ENCODE peak calls at places on chromosomes 3 and 15, in seven cellular contexts. One of them, this sample, is unnamed.
A peak's percentile ranks its signal among the peaks of the same experiment; 100 is the strongest.

GRCh38 chr3:115999598-115999997 is 376.3 kb downstream of the GAP43 start:
- DNase-seq in T-helper 2 cell: no peak
- DNase-seq in AG20443: no peak
- DNase-seq in activated CD4-positive, alpha-beta T cell treated with anti-CD3 and anti-CD28 coated beads, Interleukin-2, amount 10 ng/mL, durations not matched to agents 24 days and 14 days: no peak
- DNase-seq in left cardiac atrium: no peak
- DNase-seq in activated naive CD8-positive, alpha-beta T cell treated with anti-CD3 and anti-CD28 coated beads, Interleukin-2, amount 50 U/mL, for 24 hours: no peak
- DNase-seq in fibroblast of mammary gland: no peak
- DNase-seq in this sample: no peak

GRCh38 chr3:171516765-171517164 is 56.6 kb upstream of the TNIK start:
- DNase-seq in AG20443: no peak
- DNase-seq in activated CD4-positive, alpha-beta T cell treated with anti-CD3 and anti-CD28 coated beads, Interleukin-2, amount 10 ng/mL, durations not matched to agents 24 days and 14 days: no peak
- DNase-seq in left cardiac atrium: no peak
- DNase-seq in activated naive CD8-positive, alpha-beta T cell treated with anti-CD3 and anti-CD28 coated beads, Interleukin-2, amount 50 U/mL, for 24 hours: no peak
- DNase-seq in fibroblast of mammary gland: no peak
- DNase-seq in T-helper 2 cell: peak; percentile 27
- DNase-seq in this sample: no peak

GRCh38 chr15:33985287-33985686 is 17.0 kb downstream of the CHRM5 start:
- DNase-seq in left cardiac atrium: no peak
- DNase-seq in activated CD4-positive, alpha-beta T cell treated with anti-CD3 and anti-CD28 coated beads, Interleukin-2, amount 10 ng/mL, durations not matched to agents 24 days and 14 days: no peak
- DNase-seq in fibroblast of mammary gland: peak; percentile 64
- DNase-seq in activated naive CD8-positive, alpha-beta T cell treated with anti-CD3 and anti-CD28 coated beads, Interleukin-2, amount 50 U/mL, for 24 hours: no peak
- DNase-seq in T-helper 2 cell: no peak
- DNase-seq in AG20443: peak; percentile 82
- DNase-seq in this sample: peak; percentile 29

GRCh38 chr15:44535509-44536297 is 1.2 kb upstream of the EIF3J start:
- DNase-seq in left cardiac atrium: no peak
- DNase-seq in activated naive CD8-positive, alpha-beta T cell treated with anti-CD3 and anti-CD28 coated beads, Interleukin-2, amount 50 U/mL, for 24 hours: peak; percentile 50
- DNase-seq in AG20443: peak; percentile 14
- DNase-seq in fibroblast of mammary gland: no peak
- DNase-seq in T-helper 2 cell: peak; percentile 59
- DNase-seq in activated CD4-positive, alpha-beta T cell treated with anti-CD3 and anti-CD28 coated beads, Interleukin-2, amount 10 ng/mL, durations not matched to agents 24 days and 14 days: peak; percentile 81
- DNase-seq in this sample: peak; percentile 10

GRCh38 chr3:25430942-25431570 is 3.0 kb downstream of the RARB start:
- DNase-seq in T-helper 2 cell: no peak
- DNase-seq in fibroblast of mammary gland: no peak
- DNase-seq in AG20443: no peak
- DNase-seq in activated CD4-positive, alpha-beta T cell treated with anti-CD3 and anti-CD28 coated beads, Interleukin-2, amount 10 ng/mL, durations not matched to agents 24 days and 14 days: no peak
- DNase-seq in left cardiac atrium: no peak
- DNase-seq in activated naive CD8-positive, alpha-beta T cell treated with anti-CD3 and anti-CD28 coated beads, Interleukin-2, amount 50 U/mL, for 24 hours: no peak
- DNase-seq in this sample: no peak

GRCh38 chr3:143170676-143171075 is 51.1 kb downstream of the CHST2 start:
- DNase-seq in activated CD4-positive, alpha-beta T cell treated with anti-CD3 and anti-CD28 coated beads, Interleukin-2, amount 10 ng/mL, durations not matched to agents 24 days and 14 days: peak; percentile 64
- DNase-seq in AG20443: no peak
- DNase-seq in fibroblast of mammary gland: peak; percentile 56
- DNase-seq in T-helper 2 cell: peak; percentile 65
- DNase-seq in left cardiac atrium: no peak
- DNase-seq in activated naive CD8-positive, alpha-beta T cell treated with anti-CD3 and anti-CD28 coated beads, Interleukin-2, amount 50 U/mL, for 24 hours: no peak
- DNase-seq in this sample: no peak

GRCh38 chr3:45333549-45333948 is 54.8 kb upstream of the LARS2 start:
- DNase-seq in activated naive CD8-positive, alpha-beta T cell treated with anti-CD3 and anti-CD28 coated beads, Interleukin-2, amount 50 U/mL, for 24 hours: no peak
- DNase-seq in fibroblast of mammary gland: peak; percentile 16
- DNase-seq in T-helper 2 cell: no peak
- DNase-seq in left cardiac atrium: no peak
- DNase-seq in AG20443: peak; percentile 27
- DNase-seq in activated CD4-positive, alpha-beta T cell treated with anti-CD3 and anti-CD28 coated beads, Interleukin-2, amount 10 ng/mL, durations not matched to agents 24 days and 14 days: no peak
- DNase-seq in this sample: no peak

GRCh38 chr3:114456742-114457141 is 162.9 kb downstream of the TIGIT start:
- DNase-seq in activated CD4-positive, alpha-beta T cell treated with anti-CD3 and anti-CD28 coated beads, Interleukin-2, amount 10 ng/mL, durations not matched to agents 24 days and 14 days: no peak
- DNase-seq in fibroblast of mammary gland: no peak
- DNase-seq in left cardiac atrium: no peak
- DNase-seq in T-helper 2 cell: no peak
- DNase-seq in activated naive CD8-positive, alpha-beta T cell treated with anti-CD3 and anti-CD28 coated beads, Interleukin-2, amount 50 U/mL, for 24 hours: no peak
- DNase-seq in AG20443: no peak
- DNase-seq in this sample: no peak

GRCh38 chr3:62151591-62151990 is 221.8 kb downstream of the FEZF2 start:
- DNase-seq in activated naive CD8-positive, alpha-beta T cell treated with anti-CD3 and anti-CD28 coated beads, Interleukin-2, amount 50 U/mL, for 24 hours: no peak
- DNase-seq in fibroblast of mammary gland: peak; percentile 20
- DNase-seq in left cardiac atrium: no peak
- DNase-seq in AG20443: no peak
- DNase-seq in activated CD4-positive, alpha-beta T cell treated with anti-CD3 and anti-CD28 coated beads, Interleukin-2, amount 10 ng/mL, durations not matched to agents 24 days and 14 days: no peak
- DNase-seq in T-helper 2 cell: no peak
- DNase-seq in this sample: no peak